ENCODE peak calls at places on chromosomes 12 and 14, in four cellular contexts. Q is left kidney, I is heart right ventricle, X is NCI-H146. R is an unnamed sample.

GRCh38 chr12:98856897-98857540 is 211.9 kb downstream of the APAF1 start:
- DNase-seq in I (no peak), X (no peak), Q (no peak), R (no peak)

GRCh38 chr12:95054206-95054605 is 19.2 kb downstream of the NR2C1 start:
- DNase-seq in I (no peak), Q (no peak), X (no peak), R (no peak)

GRCh38 chr14:50527970-50528369 is 4.4 kb downstream of the MAP4K5 start:
- DNase-seq in X (no peak), Q (no peak), I (no peak), R (no peak)

GRCh38 chr14:44962573-44963528 is 861 bp downstream of the TOGARAM1 start:
- DNase-seq in I (peak), X (peak), Q (peak), R (peak)

GRCh38 chr14:77883479-77884238 is 83.8 kb downstream of the ADCK1 start:
- DNase-seq in I (no peak), X (peak), Q (no peak), R (no peak)

GRCh38 chr14:101135796-101136742 is 232.5 kb upstream of the RTL1 start:
- DNase-seq in X (no peak), Q (no peak), I (no peak), R (no peak)

GRCh38 chr12:120225852-120226640 is 25.1 kb upstream of the RPLP0 start:
- DNase-seq in Q (no peak), X (peak), I (no peak), R (no peak)

GRCh38 chr12:19222566-19222965 is 93.0 kb downstream of the PLEKHA5 start:
- DNase-seq in X (no peak), I (no peak), Q (no peak), R (no peak)

R was measured in lower leg skin.